ENCODE peak calls at places on chromosome 14, in eight cellular contexts. V, N, S, Z, I, A, K and Y are unnamed samples.

GRCh38 chr14:54440454-54440853 is 720 bp downstream of the CNIH1 start:
- DNase-seq in S (no peak), A (no peak), K (no peak), N (no peak), V (no peak), Z (peak), I (no peak), Y (no peak)

GRCh38 chr14:80956922-80957321 is 1.5 kb downstream of the TSHR start:
- DNase-seq in V (no peak), S (no peak), N (no peak), I (no peak), Z (no peak), A (peak), K (no peak), Y (peak)

GRCh38 chr14:93009471-93010117 is 86.6 kb downstream of the CHGA start:
- DNase-seq in N (no peak), Z (no peak), K (peak), V (no peak), I (no peak), S (no peak), A (no peak), Y (peak)

GRCh38 chr14:29521526-29522137 is 406.0 kb downstream of the PRKD1 start:
- DNase-seq in A (no peak), I (no peak), V (no peak), K (no peak), S (no peak), Z (peak), N (peak), Y (no peak)

GRCh38 chr14:98773814-98774213 is 498.2 kb downstream of the BCL11B start:
- DNase-seq in S (no peak), Z (no peak), A (no peak), I (no peak), N (no peak), V (no peak), K (no peak), Y (no peak)

GRCh38 chr14:68365228-68365627 is 427.6 kb downstream of the ZFP36L1 start:
- DNase-seq in Z (peak), K (no peak), N (no peak), A (no peak), I (no peak), V (no peak), S (no peak), Y (no peak)

GRCh38 chr14:40204441-40205175 is 772.4 kb upstream of the FBXO33 start:
- DNase-seq in K (no peak), A (no peak), I (no peak), V (no peak), S (no peak), Z (no peak), N (no peak), Y (no peak)

GRCh38 chr14:23436327-23437141 is 1.1 kb upstream of the MYH7 start:
- DNase-seq in K (no peak), V (no peak), I (no peak), S (peak), A (no peak), N (peak), Z (no peak), Y (peak)

GRCh38 chr14:31387091-31387490 is 33.3 kb downstream of the HEATR5A start:
- DNase-seq in A (no peak), I (no peak), K (no peak), Z (no peak), V (no peak), N (no peak), S (no peak), Y (no peak)

GRCh38 chr14:31377433-31377832 is 42.9 kb downstream of the HEATR5A start:
- DNase-seq in Z (no peak), I (no peak), A (no peak), V (no peak), K (no peak), N (no peak), S (no peak), Y (no peak)

GRCh38 chr14:31386271-31386670 is 34.1 kb downstream of the HEATR5A start:
- DNase-seq in K (no peak), Z (no peak), A (no peak), N (no peak), I (no peak), S (no peak), V (no peak), Y (no peak)

GRCh38 chr14:31380106-31380505 is 40.2 kb downstream of the HEATR5A start:
- DNase-seq in I (no peak), S (no peak), Z (peak), V (no peak), N (no peak), A (no peak), K (no peak), Y (no peak)

DNA sequence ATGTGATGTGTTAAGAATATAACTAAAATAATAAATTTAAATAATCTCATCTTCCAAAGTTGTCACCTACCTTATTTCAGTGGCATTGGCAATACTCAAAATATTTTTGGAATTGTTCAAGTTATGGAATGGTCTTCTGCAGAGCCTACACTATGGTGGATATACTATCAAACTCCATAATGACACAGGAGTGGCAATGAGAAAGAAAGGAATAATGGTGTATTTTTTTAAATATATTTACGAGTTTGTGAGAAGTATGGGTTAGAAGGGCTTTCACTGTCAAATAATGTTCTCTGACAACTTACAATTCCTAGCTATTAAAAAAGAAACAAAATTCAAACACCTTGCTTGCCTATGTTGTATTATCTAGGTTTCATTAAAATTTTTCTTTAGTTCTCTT is 38.1 kb downstream of the HEATR5A start:
- DNase-seq in A (no peak), K (no peak), Z (no peak), V (no peak), N (no peak), S (no peak), I (no peak), Y (no peak)
- H3K27ac ChIP-seq in A (no peak), K (no peak), Z (no peak), V (no peak), N (no peak), S (no peak), I (no peak), Y (no peak)

GRCh38 chr14:20427231-20428009 is 8.5 kb downstream of the KLHL33 start:
- DNase-seq in S (no peak), A (no peak), N (peak), V (no peak), Z (peak), K (no peak), I (no peak), Y (no peak)

GRCh38 chr14:20428010-20428365 is 8.0 kb downstream of the KLHL33 start:
- DNase-seq in I (no peak), N (no peak), A (no peak), Z (no peak), K (no peak), V (no peak), S (no peak), Y (no peak)

GRCh38 chr14:20429801-20430669 is 5.9 kb downstream of the KLHL33 start:
- DNase-seq in N (peak), I (no peak), S (peak), K (peak), Z (no peak), A (no peak), V (no peak), Y (peak)

GRCh38 chr14:20422886-20423285 is 9.6 kb upstream of the TEP1 start:
- DNase-seq in S (no peak), V (no peak), K (no peak), I (no peak), Z (no peak), A (no peak), N (no peak), Y (no peak)

DNA sequence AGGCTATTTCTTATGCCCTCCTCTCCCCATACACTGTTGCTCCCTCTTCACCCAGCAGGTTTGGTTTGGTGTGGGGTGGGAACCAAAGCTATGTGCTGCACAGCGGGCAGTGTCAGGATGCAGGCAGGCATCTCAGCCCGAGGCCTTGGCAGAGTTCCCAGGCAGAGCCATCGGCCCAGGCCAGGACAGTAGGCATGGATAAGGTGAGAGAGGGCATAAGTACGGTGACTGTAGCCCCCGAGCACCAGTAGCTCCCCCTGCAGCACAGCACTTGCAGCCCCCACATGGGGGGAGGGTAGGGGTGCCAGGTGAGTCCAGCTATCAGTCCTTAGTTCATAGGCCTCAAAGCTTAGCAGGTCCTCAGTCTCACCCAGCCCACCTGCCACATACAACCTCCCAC is 7.2 kb downstream of the KLHL33 start:
- DNase-seq in S (no peak), A (no peak), K (no peak), N (no peak), I (no peak), V (no peak), Z (no peak), Y (no peak)
- H3K4me3 ChIP-seq in S (no peak), A (no peak), K (no peak), N (peak), I (no peak), V (no peak), Z (no peak), Y (no peak)

GRCh38 chr14:97707603-97708002 is 910.4 kb downstream of the VRK1 start:
- DNase-seq in K (no peak), V (peak), I (no peak), Z (no peak), N (no peak), S (no peak), A (peak), Y (no peak)

GRCh38 chr14:97710726-97711125 is 913.5 kb downstream of the VRK1 start:
- DNase-seq in Z (no peak), K (no peak), S (no peak), V (no peak), N (no peak), I (no peak), A (no peak), Y (no peak)

GRCh38 chr14:97712471-97712870 is 915.3 kb downstream of the VRK1 start:
- DNase-seq in Z (no peak), K (no peak), A (no peak), V (no peak), S (no peak), N (no peak), I (no peak), Y (no peak)

GRCh38 chr14:97706814-97707213 is 909.6 kb downstream of the VRK1 start:
- DNase-seq in N (no peak), Z (no peak), V (no peak), K (no peak), S (no peak), A (no peak), I (no peak), Y (no peak)

GRCh38 chr14:97709552-97709951 is 912.4 kb downstream of the VRK1 start:
- DNase-seq in V (peak), Z (no peak), I (peak), A (peak), K (no peak), S (no peak), N (no peak), Y (no peak)
- H3K27ac ChIP-seq in V (peak), Z (no peak), I (no peak), A (peak), K (no peak), S (peak), N (no peak), Y (no peak)

DNA sequence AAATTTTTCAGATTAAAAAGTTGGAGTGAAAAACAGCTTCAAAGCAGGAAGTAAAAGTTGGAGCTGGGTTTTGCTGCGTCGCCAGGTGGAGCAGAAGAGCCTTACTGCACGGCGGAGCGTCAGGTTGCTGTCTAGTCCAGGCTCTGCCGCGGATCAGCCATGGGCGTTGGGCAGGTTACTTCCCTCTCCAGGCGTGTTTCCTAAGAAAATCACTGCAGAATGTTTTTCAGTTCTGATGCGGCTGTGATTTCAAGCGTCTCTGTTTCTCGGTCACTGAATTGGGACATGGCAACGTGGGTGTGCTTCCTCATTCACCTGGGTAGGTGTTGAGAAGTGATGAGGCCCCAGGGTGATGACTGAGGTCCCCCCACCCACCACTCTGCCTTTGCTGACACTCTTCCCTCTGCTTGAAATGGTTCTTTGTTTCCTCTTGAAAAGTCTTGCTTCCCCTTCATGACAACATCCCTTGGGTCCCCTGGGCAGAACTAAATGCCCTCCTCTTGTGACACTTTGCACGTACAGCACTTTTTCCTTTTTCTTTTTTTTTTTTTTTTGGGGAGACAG is 7.6 kb downstream of the EVL start:
- DNase-seq in I (peak), S (no peak), V (peak), A (peak), N (peak), K (no peak), Z (no peak), Y (no peak)
- H3K4me3 ChIP-seq in I (peak), S (no peak), V (peak), A (peak), N (no peak), K (no peak), Z (no peak), Y (peak)

GRCh38 chr14:76917158-76917596 is 91.0 kb downstream of the LRRC74A start:
- DNase-seq in K (peak), A (no peak), N (peak), Z (peak), V (no peak), I (no peak), S (no peak), Y (peak)
- H3K27ac ChIP-seq in K (peak), A (no peak), N (no peak), Z (peak), V (no peak), I (no peak), S (peak), Y (peak)

GRCh38 chr14:32428875-32429274 is 99.8 kb downstream of the AKAP6 start:
- DNase-seq in V (no peak), I (no peak), N (no peak), K (no peak), A (no peak), S (no peak), Z (no peak), Y (no peak)
- H3K4me3 ChIP-seq in V (no peak), I (no peak), N (no peak), K (peak), A (no peak), S (peak), Z (no peak), Y (peak)

DNA sequence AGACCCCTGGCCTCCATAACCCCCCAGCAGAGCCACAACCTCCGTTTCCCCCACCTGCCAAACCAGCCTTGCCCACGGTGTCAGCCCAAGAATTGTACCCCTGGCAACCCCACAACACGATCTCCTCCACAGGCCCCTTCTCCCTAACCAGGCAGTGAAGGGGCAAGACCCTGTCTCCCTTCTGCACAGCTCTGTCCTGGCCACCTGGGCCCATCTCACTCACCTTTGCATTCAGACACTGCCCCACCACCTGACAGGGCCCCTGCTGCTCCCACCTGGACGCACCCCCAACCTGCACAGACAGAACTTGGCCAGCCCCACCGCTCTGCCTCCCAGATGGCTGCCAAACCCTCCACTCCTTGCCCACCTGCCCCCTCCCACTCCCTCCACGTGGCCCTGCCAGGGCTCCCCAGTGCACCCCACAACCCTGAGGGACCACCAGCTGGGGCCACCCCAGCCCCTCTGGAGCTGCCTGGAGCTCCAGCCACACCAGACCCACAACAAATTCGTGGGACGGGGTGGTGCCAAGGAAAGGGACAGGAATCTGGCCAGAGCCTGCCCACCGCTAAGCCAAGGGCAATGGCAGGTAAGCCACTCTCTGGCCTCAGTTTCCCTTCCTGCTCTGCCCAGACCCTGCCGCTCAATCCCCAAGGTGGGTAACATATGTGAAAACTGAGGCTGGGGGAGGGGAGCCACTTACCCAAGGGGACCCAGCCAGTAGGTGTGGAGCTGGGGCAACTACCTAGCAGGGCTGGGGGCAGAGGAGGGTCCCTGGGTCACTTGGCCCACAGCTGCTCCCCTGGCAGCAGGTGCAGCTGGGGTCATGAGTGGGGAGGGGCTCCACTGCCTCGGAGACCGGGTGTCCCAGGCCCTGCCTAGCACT is 11.7 kb downstream of the AHNAK2 start:
- DNase-seq in Z (no peak), I (no peak), S (no peak), N (no peak), V (no peak), K (no peak), A (no peak), Y (peak)
- H3K27ac ChIP-seq in Z (no peak), I (no peak), S (no peak), N (no peak), V (no peak), K (peak), A (no peak), Y (peak)

GRCh38 chr14:73223049-73223448 is 14.3 kb upstream of the PAPLN start:
- DNase-seq in K (no peak), I (no peak), V (no peak), S (no peak), Z (no peak), N (no peak), A (peak), Y (no peak)
- H3K4me3 ChIP-seq in K (no peak), I (no peak), V (no peak), S (no peak), Z (no peak), N (no peak), A (no peak), Y (no peak)

DNA sequence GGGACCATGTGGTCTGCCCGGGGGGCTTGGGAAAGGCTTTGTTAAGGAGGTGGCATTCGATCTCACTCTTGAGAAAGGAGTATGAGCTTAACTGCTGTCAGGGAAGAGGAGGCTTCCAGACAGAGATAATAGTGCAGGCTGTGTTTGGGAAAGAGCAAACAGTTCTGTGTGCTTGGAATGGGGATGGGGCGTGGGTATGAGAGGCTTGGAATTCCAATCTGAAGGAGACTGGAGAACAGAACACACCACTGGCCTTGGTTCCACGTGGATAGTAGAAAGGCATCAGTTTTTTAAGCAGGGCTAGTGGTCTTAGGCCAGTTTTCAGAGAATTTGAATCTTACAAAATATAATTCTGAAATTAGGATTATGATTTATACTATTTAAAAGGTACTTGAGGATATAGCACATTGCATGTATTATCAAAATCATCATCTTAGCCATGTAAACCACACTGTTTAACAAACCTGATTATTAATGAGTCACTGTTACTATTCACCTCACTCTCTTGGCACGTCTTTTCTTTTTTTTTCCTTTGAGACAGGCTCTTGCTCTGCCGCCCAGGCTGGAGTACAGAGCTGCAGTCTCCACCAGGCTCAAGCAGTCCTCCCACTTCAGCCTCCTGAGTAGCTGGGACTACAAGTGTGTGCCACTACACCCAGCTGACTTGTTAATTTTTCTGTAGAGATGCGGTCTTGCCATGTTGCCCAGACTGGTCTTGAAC is 38.5 kb upstream of the KCNK13 start:
- DNase-seq in I (no peak), N (no peak), K (no peak), Z (peak), V (no peak), A (no peak), S (no peak), Y (no peak)
- H3K27ac ChIP-seq in I (no peak), N (no peak), K (no peak), Z (no peak), V (no peak), A (no peak), S (no peak), Y (no peak)

GRCh38 chr14:75334191-75335051 is 55.8 kb downstream of the FOS start:
- DNase-seq in N (no peak), A (peak), V (peak), S (peak), Z (peak), I (peak), K (peak), Y (peak)
- H3K4me3 ChIP-seq in N (no peak), A (peak), V (peak), S (peak), Z (peak), I (peak), K (peak), Y (peak)